ENCODE peak calls at places on chromosomes 7 and 10, in seven cellular contexts. D, E, P, Z, Y, S and M are unnamed samples.
A peak's percentile ranks its signal among the peaks of the same experiment; 100 is the strongest.

GRCh38 chr7:7808626-7809025 is 90.2 kb upstream of the RPA3 start:
- DNase-seq in S (no peak), D (no peak), Z (no peak), E (no peak), Y (no peak), P (no peak), M (no peak)

GRCh38 chr10:114648368-114648767 is 9.7 kb downstream of the ABLIM1 start:
- DNase-seq in D (no peak), S (no peak), Y (no peak), E (no peak), Z (no peak), P (peak; percentile 94), M (no peak)

GRCh38 chr7:55278321-55278720 is 86.8 kb upstream of the LANCL2 start:
- DNase-seq in Y (no peak), E (no peak), P (no peak), S (no peak), D (no peak), Z (no peak), M (no peak)

GRCh38 chr7:117019786-117020604 is 66.7 kb downstream of the ST7 start:
- DNase-seq in Y (peak; percentile 48), Z (no peak), P (peak; percentile 97), S (peak; percentile 65), D (peak; percentile 89), E (peak; percentile 60), M (peak; percentile 86)

GRCh38 chr7:128794020-128794419 is 2.3 kb downstream of the CCDC136 start:
- DNase-seq in Z (no peak), E (peak; percentile 9), Y (no peak), D (no peak), P (no peak), S (no peak), M (no peak)

GRCh38 chr10:36220122-36220521 is 578.0 kb upstream of the FZD8 start:
- DNase-seq in D (no peak), S (no peak), Z (no peak), Y (no peak), P (no peak), E (no peak), M (no peak)

GRCh38 chr7:80147543-80148376 is 13.1 kb downstream of the GNAI1 start:
- DNase-seq in Z (no peak), P (peak; percentile 87), E (no peak), D (no peak), S (no peak), Y (no peak), M (no peak)

GRCh38 chr10:31929986-31930675 is 1.5 kb upstream of the ARHGAP12 start:
- DNase-seq in Z (no peak), E (no peak), S (no peak), P (no peak), Y (no peak), D (no peak), M (no peak)

GRCh38 chr7:134706468-134706867 is 59.8 kb downstream of the BPGM start:
- DNase-seq in S (no peak), D (no peak), E (no peak), Y (no peak), P (no peak), Z (no peak), M (no peak)

GRCh38 chr10:6072215-6072941 is 10.2 kb upstream of the IL2RA start:
- DNase-seq in E (no peak), Y (no peak), S (no peak), P (no peak), Z (no peak), D (no peak), M (peak; percentile 34)

GRCh38 chr7:137373507-137373906 is 30.0 kb upstream of the PTN start:
- DNase-seq in Y (no peak), S (no peak), E (no peak), P (no peak), Z (no peak), D (no peak), M (no peak)

GRCh38 chr7:157228864-157229422 is 90.2 kb downstream of the UBE3C start:
- DNase-seq in S (no peak), D (peak; percentile 43), E (no peak), Y (no peak), Z (no peak), P (peak; percentile 31), M (no peak)

GRCh38 chr10:126049741-126050140 is 153.4 kb downstream of the FANK1 start:
- DNase-seq in D (no peak), Z (no peak), S (no peak), E (peak; percentile 9), P (peak; percentile 86), Y (peak; percentile 35), M (no peak)

GRCh38 chr10:97583476-97583875 is 713 bp upstream of the HOGA1 start:
- DNase-seq in P (no peak), Z (no peak), E (no peak), S (no peak), Y (no peak), D (no peak), M (no peak)

GRCh38 chr7:93016085-93016471 is 101.7 kb downstream of the SAMD9 start:
- DNase-seq in Y (no peak), E (no peak), S (no peak), Z (no peak), P (peak; percentile 45), D (no peak), M (no peak)

GRCh38 chr7:142628945-142629344 is 120.3 kb upstream of the PRSS1 start:
- DNase-seq in Z (no peak), S (no peak), Y (no peak), E (no peak), D (no peak), P (no peak), M (no peak)

GRCh38 chr7:123120286-123120685 is 79.5 kb downstream of the SLC13A1 start:
- DNase-seq in P (no peak), Z (no peak), D (no peak), E (no peak), S (no peak), Y (no peak), M (no peak)

GRCh38 chr7:100156331-100157068 is 2.0 kb downstream of the TRAPPC14 start:
- DNase-seq in S (no peak), P (no peak), Y (no peak), Z (no peak), D (no peak), E (no peak), M (no peak)

GRCh38 chr7:95596183-95597135 is at the start of gene PDK4:
- DNase-seq in D (peak; percentile 96), Z (peak; percentile 20), E (peak; percentile 97), P (peak; percentile 40), Y (peak; percentile 98), S (peak; percentile 90), M (peak; percentile 99)

GRCh38 chr10:17412323-17412722 is 42.1 kb downstream of the ST8SIA6 start:
- DNase-seq in Y (no peak), Z (no peak), P (no peak), E (no peak), S (no peak), D (no peak), M (no peak)

GRCh38 chr10:35913628-35914027 is 271.5 kb upstream of the FZD8 start:
- DNase-seq in E (no peak), Z (no peak), Y (no peak), D (no peak), S (no peak), P (peak; percentile 81), M (no peak)

GRCh38 chr7:76129366-76129765 is 72.3 kb upstream of the SRRM3 start:
- DNase-seq in E (no peak), D (no peak), Z (no peak), P (peak; percentile 37), S (no peak), Y (no peak), M (no peak)

GRCh38 chr10:64033710-64034109 is 512.5 kb downstream of the REEP3 start:
- DNase-seq in P (no peak), Z (no peak), D (no peak), Y (no peak), E (no peak), S (no peak), M (no peak)

GRCh38 chr7:78279035-78279434 is 480.5 kb downstream of the PHTF2 start:
- DNase-seq in S (no peak), P (peak; percentile 91), E (no peak), D (no peak), Z (no peak), Y (no peak), M (no peak)

GRCh38 chr7:115135111-115135510 is 213.2 kb downstream of the MDFIC start:
- DNase-seq in S (no peak), P (no peak), Z (no peak), D (no peak), E (no peak), Y (no peak), M (no peak)

GRCh38 chr7:130699686-130700085 is 13.3 kb upstream of the TSGA13 start:
- DNase-seq in P (no peak), E (no peak), D (no peak), Z (no peak), S (no peak), Y (no peak), M (no peak)

GRCh38 chr10:113128450-113129105 is 178.5 kb downstream of the TCF7L2 start:
- DNase-seq in Y (no peak), P (no peak), E (no peak), S (no peak), D (no peak), Z (no peak), M (no peak)

GRCh38 chr7:155190608-155191536 is 106.8 kb upstream of the INSIG1 start:
- DNase-seq in Z (no peak), E (peak; percentile 37), P (no peak), Y (peak; percentile 44), D (peak; percentile 73), S (no peak), M (peak; percentile 91)

GRCh38 chr10:116996994-116997393 is 8.0 kb downstream of the SHTN1 start:
- DNase-seq in S (no peak), Y (no peak), Z (no peak), E (no peak), D (no peak), P (no peak), M (no peak)

GRCh38 chr10:128373831-128374230 is 247.6 kb upstream of the MKI67 start:
- DNase-seq in Z (no peak), Y (no peak), D (no peak), P (no peak), S (no peak), E (no peak), M (no peak)
- TF ChIP-seq POLR2A in Z (no peak), Y (no peak), D (no peak), P (no peak), S (no peak), E (no peak), M (no peak)

GRCh38 chr10:101226506-101226887 is 2.8 kb downstream of the LBX1 start:
- DNase-seq in P (no peak), Z (no peak), Y (no peak), S (no peak), D (no peak), E (no peak), M (no peak)
- H3K4me3 ChIP-seq in P (no peak overlapping the region), Z (peak overlapping the region; percentile 26), Y (peak overlapping the region; percentile 26), S (no peak overlapping the region), D (no peak overlapping the region), E (no peak overlapping the region), M (no peak overlapping the region)

DNA sequence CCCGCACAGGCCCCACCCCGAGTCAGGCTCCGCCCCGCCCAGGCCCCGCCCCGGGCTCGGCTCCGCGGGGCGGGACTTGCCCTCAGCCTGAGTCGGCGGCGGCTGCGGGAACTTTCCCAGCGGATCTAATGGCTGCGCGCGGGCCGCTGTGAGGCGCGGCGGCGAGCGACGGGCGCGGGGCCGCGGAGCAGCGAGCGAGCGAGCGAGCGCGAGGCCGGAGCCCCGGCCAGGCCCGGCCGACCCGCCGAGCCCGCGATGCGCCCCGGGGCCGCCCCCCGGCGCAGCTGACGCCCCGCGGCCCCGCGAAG is at the start of gene INPP5A:
- DNase-seq in E (no peak), Y (no peak), S (no peak), Z (no peak), D (no peak), P (no peak), M (no peak)
- TF ChIP-seq POLR2A in E (no peak), Y (no peak), S (peak; percentile 72), Z (peak; percentile 64), D (peak; percentile 31), P (peak; percentile 65), M (no peak)

GRCh38 chr10:68871105-68871711 is 29.9 kb upstream of the DDX50 start:
- DNase-seq in S (no peak), P (peak; percentile 71), E (peak; percentile 38), D (peak; percentile 16), Y (no peak), Z (no peak), M (no peak)
- H3K4me3 ChIP-seq in S (no peak overlapping the region), P (no peak overlapping the region), E (no peak overlapping the region), D (no peak overlapping the region), Y (no peak overlapping the region), Z (no peak overlapping the region), M (no peak overlapping the region)